ENCODE peak calls at places on chromosomes 3 and 15, in four cellular contexts. F is IMR-90, I is H9, D is mesenchymal stem cell. P is an unnamed sample.

GRCh38 chr15:62624541-62625399 is 417.8 kb upstream of the TPM1 start:
- DNase-seq in D (peak; percentile 61), F (peak; percentile 74), I (no peak), P (no peak)

GRCh38 chr3:149095487-149095886 is 9.2 kb upstream of the HLTF start:
- DNase-seq in I (no peak), F (no peak), D (no peak), P (no peak)

GRCh38 chr3:45055411-45056143 is 29.5 kb downstream of the CLEC3B start:
- DNase-seq in D (peak; percentile 92), F (peak; percentile 96), I (peak; percentile 61), P (no peak)

GRCh38 chr15:35186346-35186745 is 101.3 kb upstream of the NANOGP8 start:
- DNase-seq in D (no peak), I (no peak), F (no peak), P (no peak)

GRCh38 chr3:8767667-8768363 is 1.6 kb downstream of the OXTR start:
- DNase-seq in I (peak; percentile 80), F (no peak), D (no peak), P (no peak)

GRCh38 chr3:23702198-23702597 is 103.6 kb upstream of the UBE2E1 start:
- DNase-seq in F (peak; percentile 14), D (peak; percentile 14), I (peak; percentile 52), P (no peak)

GRCh38 chr3:31268868-31269267 is 263.9 kb upstream of the STT3B start:
- DNase-seq in I (no peak), D (no peak), F (no peak), P (no peak)

GRCh38 chr3:90102146-90102545 is 994.7 kb downstream of the EPHA3 start:
- DNase-seq in I (no peak), F (no peak), D (no peak), P (no peak)

GRCh38 chr3:49664300-49664699 is 9.9 kb upstream of the APEH start:
- DNase-seq in D (no peak), I (no peak), F (no peak), P (no peak)

GRCh38 chr3:58965870-58966269 is 84.0 kb downstream of the CFAP20DC start:
- DNase-seq in I (no peak), D (no peak), F (peak; percentile 71), P (no peak)

GRCh38 chr15:78407889-78408640 is 30.0 kb upstream of the IREB2 start:
- DNase-seq in D (no peak), I (no peak), F (no peak), P (no peak)

GRCh38 chr3:134136604-134137003 is 106.9 kb upstream of the SLCO2A1 start:
- DNase-seq in F (no peak), D (no peak), I (no peak), P (no peak)

GRCh38 chr15:90001062-90001682 is at the start of gene ZNF710:
- DNase-seq in F (peak; percentile 66), D (peak; percentile 79), I (peak; percentile 73), P (peak; percentile 51)

GRCh38 chr3:166303685-166304084 is 466.5 kb upstream of the BCHE start:
- DNase-seq in D (no peak), F (no peak), I (no peak), P (no peak)

GRCh38 chr3:16181361-16181760 is 6.9 kb downstream of the GALNT15 start:
- DNase-seq in I (no peak), D (peak; percentile 33), F (peak; percentile 62), P (no peak)

GRCh38 chr3:169244119-169244864 is 419.2 kb downstream of the MECOM start:
- DNase-seq in F (no peak), D (no peak), I (no peak), P (no peak)

GRCh38 chr3:172449468-172450149 is 1.4 kb upstream of the GHSR start:
- DNase-seq in F (peak; percentile 25), D (peak; percentile 52), I (peak; percentile 79), P (peak; percentile 65)

GRCh38 chr15:99450896-99451358 is 114.9 kb upstream of the MEF2A start:
- DNase-seq in F (no peak), I (no peak), D (no peak), P (no peak)

GRCh38 chr3:45026957-45027356 is 854 bp downstream of the CLEC3B start:
- DNase-seq in D (peak; percentile 67), I (no peak), F (peak; percentile 34), P (no peak)

GRCh38 chr3:62546266-62546665 is 172.9 kb upstream of the FEZF2 start:
- DNase-seq in D (no peak), F (no peak), I (no peak), P (no peak)

GRCh38 chr15:35757323-35757722 is 211.4 kb upstream of the DPH6 start:
- DNase-seq in D (no peak), I (no peak), F (no peak), P (no peak)

GRCh38 chr15:79682851-79683288 is 213.9 kb downstream of the MTHFS start:
- DNase-seq in I (no peak), F (peak; percentile 47), D (no peak), P (no peak)

GRCh38 chr3:116302087-116302747 is 143.1 kb downstream of the LSAMP start:
- DNase-seq in D (peak; percentile 26), F (peak; percentile 41), I (no peak), P (no peak)

GRCh38 chr3:197344582-197345318 is 46.3 kb upstream of the DLG1 start:
- DNase-seq in F (no peak), I (no peak), D (no peak), P (no peak)

GRCh38 chr3:143535994-143536784 is 312.1 kb downstream of the SLC9A9 start:
- DNase-seq in F (no peak), I (no peak), D (no peak), P (no peak)

GRCh38 chr15:50017522-50017921 is 101.5 kb downstream of the ATP8B4 start:
- DNase-seq in D (peak; percentile 15), I (no peak), F (no peak), P (no peak)

GRCh38 chr15:75682181-75683135 is 30.2 kb downstream of the CSPG4 start:
- DNase-seq in I (no peak), F (no peak), D (no peak), P (no peak)

GRCh38 chr3:126399756-126400155 is 5.0 kb downstream of the CFAP100 start:
- DNase-seq in D (no peak), F (no peak), I (peak; percentile 20), P (no peak)

GRCh38 chr3:118948146-118948545 is 86.5 kb downstream of the IGSF11 start:
- DNase-seq in F (no peak), D (no peak), I (no peak), P (no peak)

DNA sequence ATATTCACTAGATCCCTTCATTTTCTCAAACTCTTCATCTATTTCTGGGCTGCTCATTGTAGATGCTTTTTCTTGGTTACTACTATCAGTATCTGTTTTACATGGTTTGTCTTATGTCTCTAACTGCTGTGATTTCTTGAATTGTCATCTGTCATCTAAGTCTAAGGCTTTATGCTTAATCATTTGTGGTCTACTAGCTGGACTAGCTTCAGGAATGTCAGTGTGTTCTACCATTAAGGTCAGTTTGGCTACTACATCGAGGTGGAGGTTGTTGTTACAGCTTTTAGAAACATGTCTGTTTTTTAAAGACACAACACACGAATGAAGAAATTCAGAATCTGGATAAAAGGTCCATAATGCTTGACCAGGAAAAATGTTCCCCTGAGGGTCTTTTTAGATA is 82.2 kb downstream of the ABI3BP start:
- DNase-seq in I (no peak), D (no peak), F (no peak), P (no peak)
- H3K18ac ChIP-seq in I (no peak overlapping the region), D (no peak overlapping the region), F (no peak overlapping the region), P (no peak overlapping the region)

DNA sequence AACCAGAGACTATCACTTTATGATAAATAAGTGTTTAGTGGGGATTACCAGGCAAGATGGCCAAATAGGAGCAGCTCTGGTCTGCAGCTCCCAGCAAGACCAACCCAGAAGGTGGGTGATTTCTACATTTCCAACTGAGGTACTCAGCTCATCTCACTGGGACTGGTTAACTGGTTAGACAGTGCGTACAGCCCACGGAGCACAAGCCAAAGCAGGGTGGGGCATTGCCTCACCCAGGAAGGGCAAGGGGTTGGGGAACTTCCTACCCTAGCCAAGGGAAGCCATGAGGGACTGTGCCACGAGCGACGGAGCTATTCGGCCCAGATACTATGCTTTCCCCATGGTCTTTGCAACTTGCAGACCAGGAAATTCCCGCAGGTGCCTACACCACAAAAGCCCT is 171.0 kb downstream of the CTNNB1 start:
- DNase-seq in D (no peak), F (no peak), I (no peak), P (no peak)
- H3K14ac ChIP-seq in D (no peak overlapping the region), F (no peak overlapping the region), I (peak overlapping the region; percentile 48), P (no peak overlapping the region)

GRCh38 chr3:72651498-72651897 is 196.7 kb downstream of the SHQ1 start:
- DNase-seq in I (no peak), D (no peak), F (no peak), P (no peak)
- H3K23ac ChIP-seq in I (no peak overlapping the region), D (no peak overlapping the region), F (no peak overlapping the region), P (no peak overlapping the region)

GRCh38 chr15:41933771-41934170 is 38.6 kb downstream of the EHD4 start:
- DNase-seq in D (no peak), I (peak; percentile 24), F (peak; percentile 41), P (no peak)
- H3K18ac ChIP-seq in D (no peak overlapping the region), I (peak overlapping the region; percentile 21), F (no peak overlapping the region), P (peak overlapping the region; percentile 67)

GRCh38 chr3:113158210-113158609 is 53.1 kb upstream of the BOC start:
- DNase-seq in I (no peak), F (no peak), D (no peak), P (no peak)
- H3K14ac ChIP-seq in I (no peak overlapping the region), F (no peak overlapping the region), D (no peak overlapping the region), P (no peak overlapping the region)